ENCODE peak calls at places on chromosomes 13 and 19, in five cellular contexts. Y is suprapubic skin, P is Peyer's patch, V is body of pancreas, R is IMR-90. S is an unnamed sample. For H3K4me1, the result is how much of the 10 kb centered on the place peaks cover.

GRCh38 chr19:17337675-17338439 is 504 bp downstream of the GTPBP3 start:
- DNase-seq in Y (peak), P (no peak), V (no peak), R (no peak), S (no peak)

GRCh38 chr13:43153436-43154082 is 130.2 kb downstream of the DNAJC15 start:
- DNase-seq in Y (no peak), P (no peak), V (no peak), R (peak), S (no peak)

GRCh38 chr13:36834299-36834698 is 15.3 kb downstream of the RFXAP start:
- DNase-seq in Y (no peak), P (no peak), V (no peak), R (peak), S (no peak)

GRCh38 chr19:42201489-42202289 is 15.8 kb downstream of the DEDD2 start:
- DNase-seq in Y (no peak), P (no peak), V (no peak), R (no peak), S (peak)

GRCh38 chr13:108315955-108316354 is 46.4 kb downstream of the TNFSF13B start:
- DNase-seq in Y (no peak), P (no peak), V (no peak), R (no peak), S (no peak)

GRCh38 chr19:30317403-30317802 is 54.8 kb upstream of the ZNF536 start:
- DNase-seq in Y (peak), P (peak), V (no peak), R (no peak), S (no peak)

GRCh38 chr13:77028202-77028601 is 1.2 kb upstream of the FBXL3 start:
- DNase-seq in Y (no peak), P (no peak), V (no peak), R (no peak), S (peak)

GRCh38 chr19:2423913-2424685 is 3.3 kb downstream of the TIMM13 start:
- DNase-seq in Y (peak), P (no peak), V (peak), R (no peak), S (no peak)

GRCh38 chr13:102878491-102878890 is 32.7 kb downstream of the ERCC5 start:
- DNase-seq in Y (no peak), P (no peak), V (no peak), R (peak), S (no peak)

GRCh38 chr19:40596608-40597328 is 4.4 kb upstream of the LTBP4 start:
- DNase-seq in Y (no peak), P (peak), V (peak), R (peak), S (no peak)

GRCh38 chr19:15287496-15287895 is 44.8 kb downstream of the BRD4 start:
- DNase-seq in Y (no peak), P (no peak), V (no peak), R (no peak), S (no peak)

GRCh38 chr13:97226788-97227627 is 4.9 kb downstream of the MBNL2 start:
- DNase-seq in Y (no peak), P (no peak), V (no peak), R (no peak), S (peak)

GRCh38 chr13:32904271-32904670 is 112.0 kb upstream of the KL start:
- DNase-seq in Y (no peak), P (no peak), V (no peak), R (no peak), S (no peak)

GRCh38 chr13:28147489-28147888 is 9.1 kb downstream of the PAN3 start:
- DNase-seq in Y (no peak), P (no peak), V (no peak), R (peak), S (no peak)

GRCh38 chr19:55088543-55089265 is 13.0 kb downstream of the EPS8L1 start:
- DNase-seq in Y (peak), P (peak), V (peak), R (peak), S (peak)

GRCh38 chr19:15466851-15467733 is 2.7 kb upstream of the RASAL3 start:
- DNase-seq in Y (no peak), P (no peak), V (no peak), R (peak), S (no peak)

GRCh38 chr13:78137404-78138142 is 218.9 kb upstream of the EDNRB start:
- DNase-seq in Y (no peak), P (no peak), V (peak), R (peak), S (peak)

GRCh38 chr19:2547033-2547680 is 71.2 kb downstream of the GADD45B start:
- DNase-seq in Y (no peak), P (peak), V (no peak), R (no peak), S (no peak)

GRCh38 chr19:307793-308420 is 16.7 kb upstream of the PLPP2 start:
- DNase-seq in Y (no peak), P (no peak), V (no peak), R (no peak), S (no peak)

GRCh38 chr13:24251525-24251924 is 57.9 kb upstream of the C1QTNF9 start:
- DNase-seq in Y (no peak), P (no peak), V (no peak), R (no peak), S (peak)

GRCh38 chr13:48233886-48234488 is 981 bp downstream of the ITM2B start:
- DNase-seq in Y (no peak), P (no peak), V (no peak), R (peak), S (no peak)

GRCh38 chr13:48235814-48236135 is 2.8 kb downstream of the ITM2B start:
- DNase-seq in Y (no peak), P (no peak), V (no peak), R (no peak), S (no peak)

GRCh38 chr13:48234652-48235099 is 1.7 kb downstream of the ITM2B start:
- DNase-seq in Y (no peak), P (no peak), V (no peak), R (no peak), S (no peak)

GRCh38 chr13:48236528-48237353 is 3.7 kb downstream of the ITM2B start:
- DNase-seq in Y (no peak), P (no peak), V (no peak), R (no peak), S (no peak)

GRCh38 chr13:48235100-48235813 is 2.3 kb downstream of the ITM2B start:
- DNase-seq in Y (no peak), P (no peak), V (peak), R (peak), S (peak)
- H3K4me1 ChIP-seq in Y (half or more), P (under half), V (half or more), R (under half), S (half or more)

GRCh38 chr19:13208131-13208963 is 58.1 kb downstream of the IER2 start:
- DNase-seq in Y (peak), P (no peak), V (no peak), R (peak), S (peak)

GRCh38 chr19:13206581-13206980 is 56.4 kb downstream of the IER2 start:
- DNase-seq in Y (no peak), P (no peak), V (no peak), R (no peak), S (no peak)

GRCh38 chr19:13209797-13210775 is 59.9 kb downstream of the IER2 start:
- DNase-seq in Y (no peak), P (no peak), V (no peak), R (no peak), S (no peak)

GRCh38 chr19:13208964-13209796 is 59.0 kb downstream of the IER2 start:
- DNase-seq in Y (no peak), P (no peak), V (no peak), R (no peak), S (no peak)

DNA sequence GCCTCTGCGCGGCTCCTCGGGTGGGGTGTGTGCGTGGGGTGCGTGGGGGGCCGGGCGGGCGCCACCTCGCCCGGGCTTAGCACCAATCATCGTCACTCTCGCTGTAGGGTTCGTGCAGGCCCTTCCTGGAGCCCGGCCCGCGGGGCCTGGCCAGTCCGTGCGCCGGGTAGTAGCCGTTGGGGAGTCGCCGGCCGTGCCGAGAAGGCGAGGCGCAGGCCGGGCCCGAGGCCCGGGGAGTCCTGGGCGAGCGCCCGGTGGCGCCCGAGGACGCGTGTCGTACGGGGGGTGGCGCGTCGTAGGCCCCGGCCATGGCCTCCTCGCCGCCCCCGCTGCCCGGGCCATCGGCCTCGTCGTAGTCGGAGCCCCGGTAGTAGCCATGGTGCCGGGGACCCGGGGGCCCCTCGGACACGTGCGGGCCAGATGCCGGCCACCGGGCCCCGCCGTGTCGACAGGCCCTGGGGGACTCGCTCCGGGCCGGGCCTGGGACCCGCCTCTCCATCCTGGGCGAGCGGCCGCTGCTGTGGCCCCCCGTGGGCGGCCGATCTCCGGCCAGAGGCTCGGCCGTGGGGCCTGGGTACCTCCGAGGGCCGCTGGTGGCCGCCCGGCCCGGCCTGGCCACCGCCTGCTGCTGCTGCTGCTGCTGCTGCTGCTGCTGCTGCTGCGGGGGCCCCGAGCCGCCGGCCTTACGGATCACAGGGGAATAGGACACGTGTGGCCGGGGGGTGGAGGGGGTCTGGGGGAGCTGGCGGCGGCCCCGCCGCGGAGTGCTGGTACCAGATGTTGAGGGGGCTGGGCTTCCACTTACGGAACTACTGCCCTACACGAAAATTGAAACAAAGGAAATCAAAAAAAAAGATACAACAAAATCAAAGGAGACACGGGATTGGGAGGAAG is 57.3 kb downstream of the IER2 start:
- DNase-seq in Y (no peak), P (no peak), V (no peak), R (no peak), S (no peak)
- H3K4me3 ChIP-seq in Y (peak), P (peak), V (no peak), R (peak), S (peak)

DNA sequence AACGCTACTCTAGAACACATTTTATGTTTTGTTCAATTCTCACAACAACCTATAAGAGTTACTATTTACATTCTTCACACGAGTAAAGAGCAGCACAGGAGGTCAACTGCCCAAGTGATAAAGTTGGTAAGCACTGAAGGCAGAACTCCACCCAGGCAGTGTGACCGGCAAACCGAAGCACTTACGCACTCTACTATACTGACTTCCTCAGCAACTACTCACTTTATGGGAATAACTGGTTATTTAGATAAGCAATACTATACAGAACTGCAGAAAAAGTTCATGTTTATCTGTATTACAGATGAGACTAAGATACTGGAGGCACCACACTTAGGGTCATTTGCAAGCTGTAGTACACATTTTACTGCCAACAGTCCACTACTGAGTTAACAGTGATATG is 28.8 kb downstream of the FOXO1 start:
- DNase-seq in Y (no peak), P (no peak), V (no peak), R (no peak), S (no peak)
- H3K4me1 ChIP-seq in Y (under half), P (under half), V (under half), R (under half), S (half or more)

DNA sequence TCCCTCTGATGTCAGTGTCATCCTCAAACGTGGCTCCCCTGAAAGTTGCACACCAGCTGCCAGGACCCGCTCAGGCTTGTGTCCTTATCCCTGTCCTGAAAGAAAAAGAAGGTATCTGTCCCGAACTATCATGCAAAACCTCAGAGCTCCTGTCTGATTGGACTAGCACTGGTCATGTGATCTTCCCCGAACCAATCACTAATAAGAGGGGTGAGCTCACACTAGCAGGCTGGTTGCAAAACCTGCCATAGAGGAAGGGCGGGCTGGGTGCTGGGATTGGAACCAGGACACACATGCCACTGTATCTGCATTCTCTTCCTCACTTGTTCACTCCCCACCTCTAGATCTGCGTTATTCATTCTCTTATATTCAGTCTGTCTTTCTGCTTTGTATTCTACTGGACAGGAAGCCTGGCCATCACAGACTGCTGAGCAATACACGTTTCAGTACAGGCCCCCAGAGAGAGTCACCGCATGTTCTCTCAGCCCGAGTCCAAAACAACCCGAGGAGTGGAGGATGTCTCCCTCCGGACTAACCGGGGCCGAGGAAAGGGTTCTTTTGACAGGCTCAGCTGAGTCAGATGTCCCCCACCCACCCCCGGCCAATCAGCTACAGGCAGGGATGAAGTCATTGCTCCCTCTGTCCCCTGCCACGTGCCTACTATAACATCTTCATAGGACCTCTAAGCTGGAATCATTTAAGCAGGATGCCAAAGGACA is 97.7 kb downstream of the SIPA1L3 start:
- DNase-seq in Y (peak), P (no peak), V (peak), R (peak), S (peak)
- H3K4me3 ChIP-seq in Y (peak), P (peak), V (no peak), R (peak), S (no peak)

DNA sequence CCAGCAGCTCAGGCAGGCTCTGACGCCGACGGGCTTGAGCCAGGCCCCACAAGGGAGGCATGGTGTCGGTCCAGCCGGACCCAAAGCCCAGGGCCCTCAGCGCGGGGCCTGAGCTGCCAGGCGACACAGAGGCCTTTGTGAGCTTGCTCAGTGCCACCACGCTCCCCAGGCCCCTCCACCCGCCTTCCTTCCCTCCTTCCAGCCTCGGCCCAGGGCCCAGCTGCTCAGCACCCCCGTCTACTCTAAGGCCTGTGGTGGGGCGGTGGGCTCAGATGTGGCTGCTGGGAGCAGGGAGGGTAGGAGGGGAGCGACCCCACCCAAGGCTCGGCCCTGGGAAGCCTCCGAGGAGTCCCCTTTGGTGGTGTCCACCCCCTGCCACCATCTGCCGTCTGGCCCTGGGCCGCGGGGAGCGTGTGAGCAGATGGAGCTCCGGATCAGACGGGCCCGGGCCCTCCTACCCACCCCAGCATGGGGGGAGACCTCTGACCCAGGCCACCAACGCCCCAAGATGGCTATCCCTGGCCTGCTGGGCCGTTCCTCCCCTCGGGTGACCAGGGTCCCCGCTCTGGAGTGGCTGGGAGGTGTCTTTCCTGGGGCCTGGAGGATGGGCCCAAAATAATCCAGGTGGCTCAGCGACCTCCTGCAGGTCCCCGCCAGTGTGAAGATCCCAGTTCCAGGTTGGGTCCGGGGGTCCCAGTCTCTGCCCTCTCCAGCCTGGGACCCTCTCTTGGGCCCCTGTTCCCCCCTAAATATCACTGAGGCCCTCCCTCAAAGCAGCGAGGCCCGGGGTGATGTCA is 7.8 kb downstream of the ZBTB7A start:
- DNase-seq in Y (no peak), P (peak), V (no peak), R (no peak), S (no peak)
- H3K4me1 ChIP-seq in Y (half or more), P (half or more), V (half or more), R (under half), S (half or more)

DNA sequence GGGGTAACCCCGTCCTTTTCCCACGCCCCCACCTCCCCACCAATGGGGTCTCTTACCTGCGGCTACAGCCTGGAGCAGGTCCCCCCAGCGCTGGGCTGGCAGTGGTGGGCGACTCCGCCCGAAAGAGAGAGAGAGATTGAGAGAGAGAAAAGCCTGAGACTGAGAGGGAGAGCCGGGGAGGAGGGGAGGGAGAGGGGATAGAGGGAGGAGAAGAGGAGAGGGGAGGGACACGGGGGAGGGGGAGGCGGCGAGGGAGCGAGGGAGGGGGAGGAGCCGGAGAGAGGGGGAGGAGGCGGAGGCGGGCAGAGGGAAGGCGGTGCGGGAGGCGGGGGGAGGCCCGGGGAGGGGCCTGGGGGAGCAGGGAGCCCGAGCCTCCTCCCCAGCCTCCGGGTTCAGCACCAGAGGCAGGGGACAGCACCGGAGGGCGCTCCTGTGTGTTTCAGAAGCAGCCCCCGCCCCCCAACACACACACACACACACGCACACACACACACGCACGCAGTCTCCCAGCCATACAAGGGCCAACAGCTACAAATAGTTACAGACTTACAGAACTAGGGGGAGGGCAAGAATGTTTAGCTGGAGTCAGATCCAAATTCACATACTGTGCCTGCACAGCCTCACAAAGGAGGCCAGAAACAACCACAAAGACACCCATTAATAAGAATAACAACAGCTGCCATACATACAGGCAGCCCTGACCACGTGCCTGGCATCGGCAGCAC is at the start of gene SLC8A2:
- DNase-seq in Y (no peak), P (no peak), V (peak), R (peak), S (peak)
- H3K4me3 ChIP-seq in Y (peak), P (peak), V (no peak), R (no peak), S (no peak)

DNA sequence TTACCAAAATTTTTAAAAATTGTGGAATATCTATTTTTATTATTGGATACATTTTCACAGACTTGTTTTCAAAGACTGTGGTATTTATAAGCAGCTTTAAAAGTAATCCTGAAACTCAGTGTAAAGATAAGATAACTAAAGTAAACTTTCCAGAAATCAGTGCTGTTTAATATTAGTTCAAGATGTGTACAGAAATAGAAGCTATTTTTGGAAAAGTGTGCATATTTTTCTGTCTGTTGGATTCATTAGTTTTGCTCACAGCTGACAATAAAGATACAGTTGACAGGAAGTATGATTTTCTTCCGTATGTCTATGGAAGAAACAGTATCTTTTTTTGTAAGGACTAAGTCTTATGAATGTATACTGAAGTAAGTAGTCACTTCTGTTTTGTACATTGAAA is 85.9 kb downstream of the GJA3 start:
- DNase-seq in Y (no peak), P (no peak), V (no peak), R (no peak), S (no peak)
- H3K4me1 ChIP-seq in Y (under half), P (under half), V (under half), R (under half), S (under half)

DNA sequence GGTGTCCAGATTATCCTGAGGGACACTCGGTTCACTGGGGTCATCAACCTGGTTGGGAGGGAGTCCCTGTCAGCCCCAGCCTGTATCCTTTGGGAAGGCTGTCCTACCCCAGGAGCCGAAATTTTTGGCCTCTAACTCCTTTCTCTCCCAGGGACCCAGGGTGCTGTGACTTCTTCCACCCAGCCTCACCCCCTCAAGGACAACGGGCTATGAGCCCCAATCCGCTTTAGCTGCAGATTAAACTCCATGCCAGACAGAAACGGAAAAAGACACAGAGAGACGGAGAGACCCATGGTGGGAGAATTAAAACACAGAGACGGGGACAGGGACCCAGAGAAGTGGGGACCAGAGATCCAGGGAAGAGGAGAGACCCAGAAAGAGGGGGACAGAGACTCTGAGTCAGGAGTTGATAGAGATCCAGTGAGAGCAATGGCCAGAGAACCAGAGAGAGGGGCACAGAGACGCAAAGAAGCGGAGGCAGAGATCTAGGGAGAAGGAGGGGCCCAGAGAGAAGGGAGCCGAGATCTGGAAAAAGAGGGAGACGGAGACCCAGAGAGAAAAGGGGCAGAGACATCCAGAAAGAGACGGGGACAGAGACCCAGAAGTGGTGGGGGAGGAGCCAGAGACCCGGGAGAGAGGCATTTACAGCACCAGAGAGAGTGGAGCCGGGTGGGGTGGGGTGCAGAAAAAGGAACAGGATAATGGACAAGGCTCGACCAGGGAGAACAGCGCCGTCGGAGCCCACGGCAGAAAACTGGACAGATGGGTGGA is 703 bp downstream of the SLC17A7 start:
- DNase-seq in Y (no peak), P (no peak), V (no peak), R (no peak), S (no peak)
- H3K4me3 ChIP-seq in Y (peak), P (peak), V (no peak), R (no peak), S (no peak)

S was measured in CD4-positive, CD25-positive, alpha-beta regulatory T cell.